ENCODE peak calls at places on chromosome 3, in six cellular contexts. K is transverse colon, Z is A549, R is suprapubic skin, V is Peyer's patch, D is stomach. U is an unnamed sample.

GRCh38 chr3:168096210-168096795 is 579 bp upstream of the GOLIM4 start:
- DNase-seq in V (no peak), D (peak; percentile 55), K (peak; percentile 62), Z (peak; percentile 91), R (peak; percentile 78), U (peak; percentile 83)

GRCh38 chr3:51501833-51502561 is 2.2 kb upstream of the DCAF1 start:
- DNase-seq in R (peak; percentile 87), K (peak; percentile 82), D (peak; percentile 83), Z (peak; percentile 71), V (peak; percentile 84), U (peak; percentile 92)

GRCh38 chr3:55185380-55185779 is 257.5 kb upstream of the LRTM1 start:
- DNase-seq in V (no peak), K (no peak), Z (no peak), D (no peak), R (no peak), U (no peak)

GRCh38 chr3:167783781-167784180 is 48.3 kb downstream of the SERPINI1 start:
- DNase-seq in K (no peak), D (no peak), V (no peak), Z (no peak), R (no peak), U (no peak)

GRCh38 chr3:18438586-18438985 is 13.4 kb upstream of the SATB1 start:
- DNase-seq in R (no peak), D (no peak), K (no peak), Z (no peak), V (peak; percentile 29), U (peak; percentile 78)

GRCh38 chr3:18556503-18556902 is 131.4 kb upstream of the SATB1 start:
- DNase-seq in R (no peak), K (no peak), V (no peak), Z (no peak), D (no peak), U (no peak)

GRCh38 chr3:197173620-197174019 is 124.8 kb downstream of the DLG1 start:
- DNase-seq in K (no peak), Z (no peak), D (no peak), R (no peak), V (no peak), U (no peak)

GRCh38 chr3:30475809-30476178 is 130.6 kb upstream of the TGFBR2 start:
- DNase-seq in V (no peak), K (no peak), D (no peak), Z (no peak), R (no peak), U (no peak)

GRCh38 chr3:33231755-33232465 is 13.3 kb upstream of the SUSD5 start:
- DNase-seq in D (no peak), V (no peak), Z (no peak), R (no peak), K (no peak), U (no peak)

GRCh38 chr3:111691293-111691909 is 96.3 kb upstream of the ZBED2 start:
- DNase-seq in D (no peak), R (no peak), K (no peak), V (no peak), Z (peak; percentile 59), U (no peak)

GRCh38 chr3:51156147-51156546 is 228.9 kb upstream of the MANF start:
- DNase-seq in V (no peak), Z (no peak), R (no peak), K (no peak), D (no peak), U (no peak)

GRCh38 chr3:141229132-141229531 is 2.5 kb upstream of the PXYLP1 start:
- DNase-seq in Z (no peak), D (no peak), V (no peak), R (no peak), K (no peak), U (no peak)

GRCh38 chr3:52313188-52313773 is 2.8 kb upstream of the DNAH1 start:
- DNase-seq in D (no peak), K (no peak), Z (no peak), V (no peak), R (no peak), U (no peak)

GRCh38 chr3:42013652-42014442 is 51.9 kb upstream of the ULK4 start:
- DNase-seq in V (peak; percentile 69), R (peak; percentile 78), Z (no peak), K (peak; percentile 55), D (peak; percentile 46), U (peak; percentile 92)

GRCh38 chr3:164459526-164460151 is 618.7 kb downstream of the SI start:
- DNase-seq in R (no peak), V (no peak), K (no peak), D (no peak), Z (no peak), U (no peak)

GRCh38 chr3:33664195-33664594 is 53.9 kb downstream of the CLASP2 start:
- DNase-seq in D (no peak), V (no peak), R (no peak), Z (no peak), K (no peak), U (no peak)

GRCh38 chr3:59418836-59419235 is 369.0 kb upstream of the CFAP20DC start:
- DNase-seq in R (no peak), V (no peak), D (no peak), Z (no peak), K (no peak), U (no peak)
- H3K4me1 ChIP-seq in R (no peaks in the 10 kb centered on the region), V (no peaks in the 10 kb centered on the region), D (no peaks in the 10 kb centered on the region), Z (no peaks in the 10 kb centered on the region), K (no peaks in the 10 kb centered on the region), U (no peaks in the 10 kb centered on the region)

GRCh38 chr3:79870006-79870620 is 102.3 kb upstream of the ROBO1 start:
- DNase-seq in K (no peak), D (no peak), R (no peak), Z (no peak), V (no peak), U (no peak)

GRCh38 chr3:79874646-79875045 is 106.8 kb upstream of the ROBO1 start:
- DNase-seq in R (no peak), D (no peak), K (no peak), V (no peak), Z (no peak), U (no peak)

GRCh38 chr3:79871656-79872055 is 103.9 kb upstream of the ROBO1 start:
- DNase-seq in R (no peak), Z (no peak), D (no peak), K (no peak), V (no peak), U (no peak)

GRCh38 chr3:79872483-79872882 is 104.7 kb upstream of the ROBO1 start:
- DNase-seq in R (no peak), V (no peak), K (no peak), Z (peak; percentile 58), D (no peak), U (no peak)
- TF ChIP-seq POLR2A in R (no peak), V (no peak), K (no peak), Z (no peak), D (no peak), U (no peak)

GRCh38 chr3:25784971-25785370 is 1.7 kb upstream of the NGLY1 start:
- DNase-seq in K (no peak), Z (no peak), D (no peak), R (no peak), V (no peak), U (no peak)
- H3K4me1 ChIP-seq in K (peaks cover 24% of the 10 kb centered on the region), Z (peaks cover 24% of the 10 kb centered on the region), D (peaks cover 47% of the 10 kb centered on the region), R (peaks cover 34% of the 10 kb centered on the region), V (peaks cover 10% of the 10 kb centered on the region), U (peaks cover 10% of the 10 kb centered on the region)

GRCh38 chr3:124833710-124834332 is 53.3 kb downstream of the ITGB5 start:
- DNase-seq in V (no peak), R (no peak), K (no peak), Z (peak; percentile 81), D (no peak), U (no peak)

GRCh38 chr3:124837065-124837464 is 50.1 kb downstream of the ITGB5 start:
- DNase-seq in V (no peak), K (peak; percentile 46), R (no peak), D (no peak), Z (no peak), U (no peak)

GRCh38 chr3:124832782-124833709 is 54.1 kb downstream of the ITGB5 start:
- DNase-seq in D (no peak), K (no peak), R (no peak), Z (no peak), V (no peak), U (no peak)

GRCh38 chr3:124836448-124836847 is 50.7 kb downstream of the ITGB5 start:
- DNase-seq in K (no peak), R (no peak), V (no peak), D (no peak), Z (no peak), U (no peak)

DNA sequence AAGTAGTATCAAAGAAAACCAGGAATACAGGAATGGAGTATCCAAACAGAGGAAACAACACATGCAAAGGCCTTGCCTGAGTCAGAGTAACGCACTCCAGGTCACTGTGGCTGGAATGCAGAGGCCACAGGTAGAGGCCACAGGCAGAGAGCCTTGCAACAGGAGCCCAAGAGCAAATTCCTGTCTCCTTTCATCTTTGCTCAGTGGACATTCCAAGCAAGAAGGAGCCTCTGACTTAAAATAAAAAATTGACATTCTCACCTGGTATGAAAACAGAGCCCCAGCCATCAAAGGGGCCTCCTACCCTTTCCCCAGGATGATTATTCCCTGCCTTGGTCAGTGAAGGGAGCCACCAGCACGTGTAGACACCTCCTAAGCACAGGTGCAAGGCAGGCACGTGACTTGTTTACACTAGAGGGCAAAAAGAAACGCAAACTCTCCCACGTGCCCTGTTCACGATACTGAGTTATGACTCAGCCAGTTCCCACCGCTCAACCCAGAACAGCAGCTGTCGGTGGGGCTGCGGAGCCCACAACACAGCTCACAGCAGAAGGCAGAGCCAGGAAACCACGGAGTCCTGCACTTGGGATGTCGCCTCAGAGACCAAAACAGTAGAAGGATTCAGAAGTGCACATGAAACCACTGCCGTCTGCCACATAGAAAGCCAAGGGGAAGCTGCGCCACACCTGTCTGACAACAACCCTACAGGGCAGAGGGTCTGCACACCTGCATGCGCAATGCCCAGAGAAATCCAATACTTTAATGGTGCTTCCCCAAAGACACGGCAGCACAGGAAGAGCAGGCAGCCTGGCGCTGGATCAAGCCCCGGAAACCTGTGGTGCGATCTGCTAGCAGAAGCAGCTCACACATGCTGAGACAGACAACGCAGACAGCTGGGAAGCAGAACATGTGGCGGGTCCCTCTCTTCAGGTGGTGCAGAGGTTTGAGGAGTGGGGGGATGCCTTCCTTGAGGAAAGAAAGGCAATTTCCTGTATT is 52.1 kb downstream of the ITGB5 start:
- DNase-seq in V (peak; percentile 66), K (peak; percentile 75), R (no peak), Z (peak; percentile 91), D (peak; percentile 80), U (no peak)
- TF ChIP-seq POLR2A in V (no peak), K (no peak), R (no peak), Z (no peak), D (no peak), U (no peak)

GRCh38 chr3:71303627-71304260 is 279.8 kb downstream of the FOXP1 start:
- DNase-seq in R (no peak), K (peak; percentile 24), Z (no peak), D (no peak), V (no peak), U (no peak)
- H3K4me1 ChIP-seq in R (peaks cover 12% of the 10 kb centered on the region), K (peaks cover 30% of the 10 kb centered on the region), Z (peaks cover 5% of the 10 kb centered on the region), D (peaks cover 49% of the 10 kb centered on the region), V (peaks cover 15% of the 10 kb centered on the region), U (peaks cover 9% of the 10 kb centered on the region)

GRCh38 chr3:194333212-194333980 is 17.7 kb downstream of the CPN2 start:
- DNase-seq in K (peak; percentile 89), V (peak; percentile 91), D (peak; percentile 90), R (peak; percentile 93), Z (peak; percentile 82), U (peak; percentile 97)
- TF ChIP-seq POLR2A in K (no peak), V (no peak), D (no peak), R (no peak), Z (no peak), U (no peak)